ENCODE peak calls at places on chromosome 18, in nine cellular contexts. One of them, this sample, is unnamed.

GRCh38 chr18:79058007-79058406 is 11.2 kb upstream of the ATP9B start:
- DNase-seq in vagina: no peak
- DNase-seq in breast epithelium: no peak
- DNase-seq in putamen: no peak
- DNase-seq in cardiac muscle cell: no peak
- DNase-seq in stimulated activated CD8-positive, alpha-beta memory T cell treated with anti-CD3 and anti-CD28 coated beads, Interleukin-2, amount 100 ng/mL, for 1 hour: no peak
- DNase-seq in left kidney: no peak
- DNase-seq in posterior cingulate gyrus: no peak
- DNase-seq in DMS 273 treated with DMSO at 0.1 percent for 48 hours: no peak
- DNase-seq in this sample: no peak

GRCh38 chr18:79869591-79870368 is 72.0 kb downstream of the KCNG2 start:
- DNase-seq in stimulated activated CD8-positive, alpha-beta memory T cell treated with anti-CD3 and anti-CD28 coated beads, Interleukin-2, amount 100 ng/mL, for 1 hour: no peak
- DNase-seq in vagina: no peak
- DNase-seq in putamen: no peak
- DNase-seq in DMS 273 treated with DMSO at 0.1 percent for 48 hours: no peak
- DNase-seq in left kidney: no peak
- DNase-seq in posterior cingulate gyrus: no peak
- DNase-seq in breast epithelium: no peak
- DNase-seq in cardiac muscle cell: no peak
- DNase-seq in this sample: no peak

GRCh38 chr18:67742525-67742924 is 226.0 kb upstream of the DSEL start:
- DNase-seq in breast epithelium: no peak
- DNase-seq in posterior cingulate gyrus: no peak
- DNase-seq in DMS 273 treated with DMSO at 0.1 percent for 48 hours: no peak
- DNase-seq in cardiac muscle cell: no peak
- DNase-seq in left kidney: no peak
- DNase-seq in vagina: no peak
- DNase-seq in stimulated activated CD8-positive, alpha-beta memory T cell treated with anti-CD3 and anti-CD28 coated beads, Interleukin-2, amount 100 ng/mL, for 1 hour: no peak
- DNase-seq in putamen: no peak
- DNase-seq in this sample: no peak

GRCh38 chr18:22601481-22601880 is 183.8 kb upstream of the CTAGE1 start:
- DNase-seq in cardiac muscle cell: no peak
- DNase-seq in vagina: no peak
- DNase-seq in posterior cingulate gyrus: no peak
- DNase-seq in stimulated activated CD8-positive, alpha-beta memory T cell treated with anti-CD3 and anti-CD28 coated beads, Interleukin-2, amount 100 ng/mL, for 1 hour: no peak
- DNase-seq in putamen: no peak
- DNase-seq in breast epithelium: no peak
- DNase-seq in DMS 273 treated with DMSO at 0.1 percent for 48 hours: no peak
- DNase-seq in left kidney: no peak
- DNase-seq in this sample: no peak

GRCh38 chr18:69402219-69402989 is 1.7 kb downstream of the DOK6 start:
- DNase-seq in DMS 273 treated with DMSO at 0.1 percent for 48 hours: no peak
- DNase-seq in cardiac muscle cell: peak; percentile 5
- DNase-seq in putamen: peak; percentile 8
- DNase-seq in left kidney: peak; percentile 69
- DNase-seq in stimulated activated CD8-positive, alpha-beta memory T cell treated with anti-CD3 and anti-CD28 coated beads, Interleukin-2, amount 100 ng/mL, for 1 hour: no peak
- DNase-seq in breast epithelium: no peak
- DNase-seq in posterior cingulate gyrus: peak; percentile 32
- DNase-seq in vagina: no peak
- DNase-seq in this sample: no peak

GRCh38 chr18:44181951-44182350 is 498.7 kb upstream of the SETBP1 start:
- DNase-seq in cardiac muscle cell: no peak
- DNase-seq in vagina: no peak
- DNase-seq in breast epithelium: no peak
- DNase-seq in putamen: no peak
- DNase-seq in posterior cingulate gyrus: no peak
- DNase-seq in stimulated activated CD8-positive, alpha-beta memory T cell treated with anti-CD3 and anti-CD28 coated beads, Interleukin-2, amount 100 ng/mL, for 1 hour: no peak
- DNase-seq in left kidney: no peak
- DNase-seq in DMS 273 treated with DMSO at 0.1 percent for 48 hours: no peak
- DNase-seq in this sample: no peak

GRCh38 chr18:68428026-68428425 is 286.9 kb downstream of the TMX3 start:
- DNase-seq in breast epithelium: no peak
- DNase-seq in vagina: no peak
- DNase-seq in putamen: no peak
- DNase-seq in DMS 273 treated with DMSO at 0.1 percent for 48 hours: peak; percentile 95
- DNase-seq in left kidney: no peak
- DNase-seq in cardiac muscle cell: peak; percentile 53
- DNase-seq in posterior cingulate gyrus: peak; percentile 40
- DNase-seq in stimulated activated CD8-positive, alpha-beta memory T cell treated with anti-CD3 and anti-CD28 coated beads, Interleukin-2, amount 100 ng/mL, for 1 hour: no peak
- DNase-seq in this sample: no peak

GRCh38 chr18:8849696-8850095 is 144.3 kb downstream of the MTCL1 start:
- DNase-seq in DMS 273 treated with DMSO at 0.1 percent for 48 hours: no peak
- DNase-seq in posterior cingulate gyrus: no peak
- DNase-seq in left kidney: no peak
- DNase-seq in cardiac muscle cell: no peak
- DNase-seq in breast epithelium: no peak
- DNase-seq in stimulated activated CD8-positive, alpha-beta memory T cell treated with anti-CD3 and anti-CD28 coated beads, Interleukin-2, amount 100 ng/mL, for 1 hour: no peak
- DNase-seq in vagina: no peak
- DNase-seq in putamen: no peak
- DNase-seq in this sample: no peak

GRCh38 chr18:23311346-23312103 is 141.6 kb upstream of the RIOK3 start:
- DNase-seq in vagina: no peak
- DNase-seq in cardiac muscle cell: peak; percentile 96
- DNase-seq in DMS 273 treated with DMSO at 0.1 percent for 48 hours: no peak
- DNase-seq in stimulated activated CD8-positive, alpha-beta memory T cell treated with anti-CD3 and anti-CD28 coated beads, Interleukin-2, amount 100 ng/mL, for 1 hour: no peak
- DNase-seq in putamen: no peak
- DNase-seq in left kidney: peak; percentile 45
- DNase-seq in breast epithelium: no peak
- DNase-seq in posterior cingulate gyrus: no peak
- DNase-seq in this sample: no peak

GRCh38 chr18:75198046-75198445 is 10.9 kb downstream of the PTGR3 start:
- DNase-seq in posterior cingulate gyrus: no peak
- DNase-seq in DMS 273 treated with DMSO at 0.1 percent for 48 hours: no peak
- DNase-seq in left kidney: no peak
- DNase-seq in putamen: no peak
- DNase-seq in vagina: no peak
- DNase-seq in breast epithelium: no peak
- DNase-seq in cardiac muscle cell: peak; percentile 50
- DNase-seq in stimulated activated CD8-positive, alpha-beta memory T cell treated with anti-CD3 and anti-CD28 coated beads, Interleukin-2, amount 100 ng/mL, for 1 hour: no peak
- DNase-seq in this sample: no peak

GRCh38 chr18:29560270-29560669 is 1383.3 kb upstream of the CDH2 start:
- DNase-seq in left kidney: no peak
- DNase-seq in vagina: no peak
- DNase-seq in stimulated activated CD8-positive, alpha-beta memory T cell treated with anti-CD3 and anti-CD28 coated beads, Interleukin-2, amount 100 ng/mL, for 1 hour: no peak
- DNase-seq in breast epithelium: no peak
- DNase-seq in posterior cingulate gyrus: no peak
- DNase-seq in DMS 273 treated with DMSO at 0.1 percent for 48 hours: no peak
- DNase-seq in putamen: no peak
- DNase-seq in cardiac muscle cell: no peak
- DNase-seq in this sample: no peak

GRCh38 chr18:44920441-44920840 is 239.8 kb downstream of the SETBP1 start:
- DNase-seq in DMS 273 treated with DMSO at 0.1 percent for 48 hours: no peak
- DNase-seq in stimulated activated CD8-positive, alpha-beta memory T cell treated with anti-CD3 and anti-CD28 coated beads, Interleukin-2, amount 100 ng/mL, for 1 hour: no peak
- DNase-seq in vagina: no peak
- DNase-seq in breast epithelium: no peak
- DNase-seq in left kidney: no peak
- DNase-seq in cardiac muscle cell: peak; percentile 11
- DNase-seq in putamen: no peak
- DNase-seq in posterior cingulate gyrus: no peak
- DNase-seq in this sample: no peak

GRCh38 chr18:48580782-48581181 is 42.0 kb downstream of the CTIF start:
- DNase-seq in cardiac muscle cell: no peak
- DNase-seq in posterior cingulate gyrus: peak; percentile 41
- DNase-seq in vagina: no peak
- DNase-seq in stimulated activated CD8-positive, alpha-beta memory T cell treated with anti-CD3 and anti-CD28 coated beads, Interleukin-2, amount 100 ng/mL, for 1 hour: no peak
- DNase-seq in DMS 273 treated with DMSO at 0.1 percent for 48 hours: no peak
- DNase-seq in putamen: no peak
- DNase-seq in left kidney: peak; percentile 39
- DNase-seq in breast epithelium: no peak
- DNase-seq in this sample: no peak

GRCh38 chr18:12248926-12249720 is 5.0 kb upstream of the CIDEA start:
- DNase-seq in putamen: no peak
- DNase-seq in DMS 273 treated with DMSO at 0.1 percent for 48 hours: no peak
- DNase-seq in stimulated activated CD8-positive, alpha-beta memory T cell treated with anti-CD3 and anti-CD28 coated beads, Interleukin-2, amount 100 ng/mL, for 1 hour: no peak
- DNase-seq in cardiac muscle cell: no peak
- DNase-seq in posterior cingulate gyrus: no peak
- DNase-seq in breast epithelium: no peak
- DNase-seq in vagina: no peak
- DNase-seq in left kidney: no peak
- DNase-seq in this sample: no peak

GRCh38 chr18:55401638-55402191 is 186.3 kb downstream of the TCF4 start:
- DNase-seq in posterior cingulate gyrus: no peak
- DNase-seq in stimulated activated CD8-positive, alpha-beta memory T cell treated with anti-CD3 and anti-CD28 coated beads, Interleukin-2, amount 100 ng/mL, for 1 hour: no peak
- DNase-seq in putamen: no peak
- DNase-seq in breast epithelium: no peak
- DNase-seq in vagina: no peak
- DNase-seq in cardiac muscle cell: peak; percentile 91
- DNase-seq in left kidney: peak; percentile 88
- DNase-seq in DMS 273 treated with DMSO at 0.1 percent for 48 hours: no peak
- DNase-seq in this sample: no peak

GRCh38 chr18:34729264-34729663 is 19.2 kb downstream of the DTNA start:
- DNase-seq in cardiac muscle cell: peak; percentile 55
- DNase-seq in putamen: no peak
- DNase-seq in breast epithelium: no peak
- DNase-seq in left kidney: peak; percentile 64
- DNase-seq in vagina: no peak
- DNase-seq in stimulated activated CD8-positive, alpha-beta memory T cell treated with anti-CD3 and anti-CD28 coated beads, Interleukin-2, amount 100 ng/mL, for 1 hour: no peak
- DNase-seq in posterior cingulate gyrus: no peak
- DNase-seq in DMS 273 treated with DMSO at 0.1 percent for 48 hours: no peak
- DNase-seq in this sample: no peak

GRCh38 chr18:63320690-63321265 is 1.2 kb upstream of the BCL2 start:
- DNase-seq in stimulated activated CD8-positive, alpha-beta memory T cell treated with anti-CD3 and anti-CD28 coated beads, Interleukin-2, amount 100 ng/mL, for 1 hour: no peak
- DNase-seq in cardiac muscle cell: peak; percentile 61
- DNase-seq in breast epithelium: peak; percentile 67
- DNase-seq in left kidney: peak; percentile 86
- DNase-seq in putamen: no peak
- DNase-seq in vagina: no peak
- DNase-seq in DMS 273 treated with DMSO at 0.1 percent for 48 hours: no peak
- DNase-seq in posterior cingulate gyrus: no peak
- DNase-seq in this sample: peak; percentile 37

This sample was measured in naive thymus-derived CD4-positive, alpha-beta T cell.